ENCODE peak calls at places on chromosomes 11 and 22, in seven cellular contexts. X, W, O, Y, Z, E and U are unnamed samples.

GRCh38 chr11:1564535-1565172 is 7.4 kb downstream of the DUSP8 start:
- DNase-seq in X (peak), Y (peak), E (peak), Z (peak), O (peak), W (peak), U (peak)

GRCh38 chr11:119266517-119267255 is 50.2 kb downstream of the MCAM start:
- DNase-seq in Z (no peak), O (no peak), Y (no peak), W (no peak), X (no peak), E (peak), U (no peak)

GRCh38 chr11:125874556-125875124 is 12.8 kb upstream of the HYLS1 start:
- DNase-seq in O (no peak), Z (peak), X (peak), W (peak), E (peak), Y (peak), U (peak)

GRCh38 chr11:102237096-102237735 is 80.1 kb upstream of the BIRC3 start:
- DNase-seq in Y (peak), Z (no peak), W (peak), E (no peak), X (no peak), O (no peak), U (peak)

GRCh38 chr11:47979378-47980092 is 824 bp upstream of the PTPRJ start:
- DNase-seq in Z (no peak), Y (no peak), E (no peak), O (no peak), W (no peak), X (peak), U (no peak)

GRCh38 chr22:24129980-24130379 is 51.3 kb upstream of the SUSD2 start:
- DNase-seq in E (no peak), Y (no peak), O (no peak), X (no peak), W (no peak), Z (no peak), U (no peak)

GRCh38 chr11:128582496-128583366 is 4.6 kb downstream of the ETS1 start:
- DNase-seq in E (peak), X (peak), Z (no peak), W (peak), Y (peak), O (no peak), U (peak)

GRCh38 chr22:48700566-48701295 is 1126.9 kb downstream of the BRD1 start:
- DNase-seq in O (no peak), X (no peak), Z (peak), Y (no peak), W (no peak), E (no peak), U (no peak)

GRCh38 chr11:124070906-124071621 is 29.9 kb upstream of the OR10G7 start:
- DNase-seq in Y (peak), E (peak), X (peak), Z (peak), W (peak), O (peak), U (peak)

GRCh38 chr11:75765116-75765515 is 3.5 kb upstream of the DGAT2 start:
- DNase-seq in Y (no peak), Z (no peak), X (no peak), W (no peak), O (no peak), E (no peak), U (no peak)

GRCh38 chr11:4066960-4067359 is 27.6 kb upstream of the RRM1 start:
- DNase-seq in W (no peak), O (no peak), X (no peak), Y (no peak), E (no peak), Z (no peak), U (no peak)

GRCh38 chr11:62404435-62404834 is 14.4 kb upstream of the SCGB1A1 start:
- DNase-seq in Y (no peak), W (no peak), O (no peak), Z (no peak), X (no peak), E (no peak), U (no peak)

GRCh38 chr11:104433751-104434150 is 269.8 kb upstream of the PDGFD start:
- DNase-seq in X (no peak), E (no peak), Y (peak), O (no peak), Z (no peak), W (no peak), U (no peak)

DNA sequence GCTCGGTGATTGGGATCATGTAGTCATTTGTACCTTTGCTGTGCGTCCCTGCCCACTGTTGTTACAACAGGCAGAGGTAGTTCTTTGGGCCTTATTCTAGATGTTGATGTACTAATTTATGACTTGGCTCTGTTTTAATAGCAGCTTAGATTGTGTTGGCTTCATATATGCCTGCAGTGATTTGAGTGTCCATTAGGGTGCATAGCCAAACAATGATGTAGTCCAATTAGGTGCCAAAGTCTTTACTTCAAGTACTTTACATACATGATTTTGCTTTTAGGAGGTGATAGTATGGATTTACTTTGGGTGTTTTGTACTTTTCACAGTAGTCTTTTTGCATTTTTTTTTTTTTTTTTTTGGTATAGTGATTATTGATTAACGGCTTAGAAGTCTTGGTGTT is 46.4 kb downstream of the PPP6R3 start:
- DNase-seq in X (peak), E (peak), O (no peak), Z (no peak), W (no peak), Y (no peak), U (no peak)
- TF ChIP-seq CTCF in X (no peak), E (peak), O (no peak), Z (no peak), W (no peak), Y (no peak), U (no peak)

DNA sequence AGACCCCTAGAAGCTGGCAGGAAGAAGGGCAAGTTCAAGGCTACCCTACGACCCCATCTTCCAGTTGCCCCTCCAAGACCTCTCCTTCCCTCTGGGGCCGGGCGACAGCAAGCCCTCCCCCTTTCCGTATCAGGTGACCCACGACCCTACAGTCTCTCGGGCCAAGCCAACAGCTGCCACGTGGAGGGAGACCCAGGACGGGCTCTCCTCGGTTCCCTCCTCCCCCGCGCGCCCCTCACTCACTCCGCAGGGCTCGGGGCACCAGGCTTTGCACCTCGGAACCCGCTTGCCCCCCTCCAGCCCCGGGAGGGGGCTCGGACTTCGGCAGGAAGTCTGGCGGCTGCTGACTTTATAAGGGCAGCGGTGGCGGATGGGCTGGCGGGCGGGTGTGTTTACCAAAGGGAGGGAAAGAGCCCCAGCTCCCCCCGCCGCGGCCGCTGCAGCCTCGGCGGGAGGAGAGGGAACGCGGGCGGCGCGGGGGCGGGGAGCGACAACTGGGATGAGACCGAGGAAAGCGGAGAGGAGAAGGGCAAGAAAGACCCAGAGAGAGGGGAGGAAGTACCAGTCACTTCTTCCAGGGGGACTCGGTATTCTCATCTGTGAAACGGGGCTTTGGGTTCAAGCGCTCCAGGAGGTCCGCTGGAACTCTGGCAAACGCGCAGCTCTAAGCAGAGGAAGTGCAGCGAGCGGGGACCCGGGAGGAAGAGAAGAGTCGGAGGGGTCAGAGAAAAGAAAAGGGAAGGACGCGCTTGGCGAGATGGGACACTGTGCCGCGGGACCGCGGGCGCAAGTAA is 767 bp downstream of the SLC43A1 start:
- DNase-seq in Y (peak), W (peak), Z (peak), E (no peak), X (no peak), O (peak), U (peak)
- H3K4me3 ChIP-seq in Y (peak), W (peak), Z (peak), E (peak), X (peak), O (peak), U (peak)

DNA sequence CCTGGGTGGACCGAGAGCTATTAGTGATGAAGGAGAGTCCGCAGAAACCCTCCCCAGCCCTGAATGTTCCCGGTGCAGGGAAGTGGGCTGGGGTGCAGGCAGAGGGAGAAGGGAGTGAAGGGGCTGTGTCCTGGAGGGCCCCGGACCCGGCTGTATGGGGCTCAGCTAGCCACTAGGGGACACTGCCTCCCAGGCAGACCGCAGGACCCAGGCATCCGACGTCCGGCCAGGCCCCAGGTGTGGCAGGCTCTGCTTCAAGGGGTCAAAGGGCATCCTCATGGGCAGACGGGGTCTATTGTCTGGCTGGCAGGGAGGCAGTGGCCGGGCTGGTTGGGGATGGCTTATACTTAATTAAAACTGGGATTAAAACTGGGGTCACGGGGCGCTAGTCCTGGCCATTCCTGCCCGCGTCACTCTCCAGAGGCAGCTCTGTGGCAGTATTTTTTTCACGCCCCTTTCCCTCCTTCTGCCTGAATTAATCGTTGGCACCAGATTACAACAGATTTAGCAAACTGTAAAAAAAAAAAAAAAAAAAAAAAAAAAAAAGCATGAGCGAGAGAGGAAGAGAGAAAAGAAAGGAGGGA is 5.0 kb downstream of the FLRT1 start:
- DNase-seq in X (peak), Z (peak), E (no peak), W (peak), Y (no peak), O (no peak), U (no peak)
- TF ChIP-seq CTCF in X (peak), Z (peak), E (peak), W (peak), Y (peak), O (peak), U (peak)

GRCh38 chr11:117442049-117442868 is 114.6 kb downstream of the CEP164 start:
- DNase-seq in X (no peak), O (no peak), Z (peak), Y (no peak), W (no peak), E (no peak), U (no peak)

GRCh38 chr11:117443269-117444186 is 115.9 kb downstream of the CEP164 start:
- DNase-seq in X (peak), O (peak), Y (peak), W (peak), Z (peak), E (no peak), U (peak)

GRCh38 chr11:117445097-117445658 is 117.5 kb downstream of the CEP164 start:
- DNase-seq in O (no peak), X (no peak), E (no peak), W (no peak), Z (no peak), Y (no peak), U (no peak)

GRCh38 chr11:117442869-117443239 is 115.2 kb downstream of the CEP164 start:
- DNase-seq in O (peak), X (no peak), E (no peak), Y (no peak), Z (no peak), W (no peak), U (no peak)

GRCh38 chr11:117444256-117445096 is 116.8 kb downstream of the CEP164 start:
- DNase-seq in Y (no peak), E (no peak), X (no peak), Z (peak), O (no peak), W (no peak), U (no peak)
- H3K4me3 ChIP-seq in Y (no peak), E (no peak), X (no peak), Z (no peak), O (no peak), W (no peak), U (no peak)

GRCh38 chr11:93524173-93524536 is 19.0 kb downstream of the SMCO4 start:
- DNase-seq in E (no peak), W (no peak), X (no peak), O (no peak), Z (no peak), Y (no peak), U (no peak)

GRCh38 chr11:93521086-93521485 is 22.1 kb downstream of the SMCO4 start:
- DNase-seq in O (no peak), X (no peak), W (no peak), Y (no peak), Z (no peak), E (no peak), U (no peak)

GRCh38 chr11:93524868-93525267 is 18.3 kb downstream of the SMCO4 start:
- DNase-seq in W (no peak), X (no peak), Y (no peak), O (no peak), Z (no peak), E (no peak), U (no peak)

GRCh38 chr11:93525601-93526000 is 17.6 kb downstream of the SMCO4 start:
- DNase-seq in Z (no peak), O (no peak), W (no peak), Y (peak), E (no peak), X (no peak), U (peak)

GRCh38 chr11:93522448-93522847 is 20.7 kb downstream of the SMCO4 start:
- DNase-seq in W (no peak), X (no peak), Z (no peak), Y (no peak), O (no peak), E (no peak), U (no peak)
- TF ChIP-seq CTCF in W (no peak), X (no peak), Z (no peak), Y (no peak), O (no peak), E (no peak), U (no peak)

DNA sequence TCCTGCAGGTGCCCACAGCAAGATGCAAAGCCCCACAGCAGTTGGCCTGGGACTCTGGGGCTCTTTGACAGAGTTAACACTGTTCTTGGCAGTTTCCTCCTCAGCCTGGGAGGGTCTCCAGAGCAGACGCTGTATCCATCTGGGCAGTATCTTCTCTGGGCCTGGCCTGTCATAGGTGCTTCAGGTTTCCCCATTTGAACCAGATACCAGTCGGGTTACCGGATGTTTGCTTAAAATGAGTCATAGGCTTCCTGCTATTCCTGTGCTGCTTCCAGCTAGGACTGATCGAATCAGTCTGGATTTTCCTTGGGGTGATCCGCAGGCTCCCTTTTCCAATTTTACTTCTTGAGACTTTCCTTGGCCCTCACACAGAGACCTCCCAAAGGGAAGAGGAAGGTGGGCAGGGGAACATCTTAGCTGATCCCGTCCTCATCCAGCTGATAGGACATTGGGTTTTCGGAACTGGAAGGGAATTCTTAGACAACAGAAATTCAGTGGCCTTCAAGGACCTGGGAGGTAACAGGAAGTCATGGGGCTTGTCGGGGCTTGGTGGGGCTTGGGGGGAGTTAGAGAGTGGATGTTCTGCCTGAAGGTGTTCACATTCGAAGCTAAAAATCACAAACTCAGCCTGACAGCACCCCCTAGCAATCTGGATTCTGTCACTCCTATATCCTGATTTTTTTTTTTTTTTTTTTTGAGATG is 2.4 kb upstream of the RANGAP1 start:
- DNase-seq in Y (peak), O (no peak), E (peak), X (peak), Z (no peak), W (no peak), U (peak)
- H3K4me3 ChIP-seq in Y (no peak), O (no peak), E (peak), X (peak), Z (no peak), W (no peak), U (no peak)

GRCh38 chr22:44544523-44545433 is 46.7 kb upstream of the RTL6 start:
- DNase-seq in E (no peak), Z (no peak), W (no peak), O (peak), X (no peak), Y (no peak), U (no peak)
- TF ChIP-seq CTCF in E (no peak), Z (no peak), W (no peak), O (no peak), X (no peak), Y (no peak), U (no peak)

GRCh38 chr22:38271101-38271500 is 1.7 kb downstream of the TMEM184B start:
- DNase-seq in O (no peak), X (no peak), Z (no peak), W (no peak), E (no peak), Y (no peak), U (no peak)
- H3K4me3 ChIP-seq in O (peak), X (no peak), Z (peak), W (no peak), E (no peak), Y (peak), U (peak)